ENCODE peak calls at places on chromosomes 1 and 21, in seven cellular contexts. G, M, X, L, P, W and B are unnamed samples.
A peak's percentile ranks its signal among the peaks of the same experiment; 100 is the strongest.

GRCh38 chr1:67735806-67736627 is 51.0 kb downstream of the GADD45A start:
- DNase-seq in G (no peak), M (peak; percentile 81), X (peak; percentile 88), L (peak; percentile 20), P (peak; percentile 24), W (peak; percentile 97), B (peak; percentile 94)

GRCh38 chr21:29133796-29134195 is 3.4 kb downstream of the MAP3K7CL start:
- DNase-seq in G (no peak), M (no peak), X (no peak), L (no peak), P (no peak), W (no peak), B (no peak)

GRCh38 chr1:58901008-58901407 is 117.2 kb upstream of the JUN start:
- DNase-seq in G (no peak), M (no peak), X (peak; percentile 55), L (no peak), P (no peak), W (no peak), B (no peak)

GRCh38 chr1:222243902-222244301 is 304.0 kb downstream of the HHIPL2 start:
- DNase-seq in G (no peak), M (no peak), X (no peak), L (no peak), P (no peak), W (no peak), B (peak; percentile 7)

GRCh38 chr21:25964009-25964408 is 206.6 kb downstream of the APP start:
- DNase-seq in G (no peak), M (peak; percentile 27), X (no peak), L (no peak), P (no peak), W (no peak), B (peak; percentile 79)

GRCh38 chr1:156895408-156895874 is 1.9 kb downstream of the PEAR1 start:
- DNase-seq in G (no peak), M (no peak), X (peak; percentile 70), L (no peak), P (no peak), W (no peak), B (no peak)

GRCh38 chr1:109927908-109928307 is 17.3 kb downstream of the CSF1 start:
- DNase-seq in G (no peak), M (peak; percentile 89), X (peak; percentile 53), L (no peak), P (no peak), W (peak; percentile 97), B (peak; percentile 98)

GRCh38 chr1:116432655-116433282 is 59.7 kb downstream of the ATP1A1 start:
- DNase-seq in G (no peak), M (no peak), X (no peak), L (no peak), P (no peak), W (no peak), B (no peak)

GRCh38 chr1:147785794-147786506 is 25.5 kb upstream of the GJA5 start:
- DNase-seq in G (no peak), M (no peak), X (no peak), L (no peak), P (no peak), W (no peak), B (no peak)

GRCh38 chr1:18951416-18951815 is 5.1 kb downstream of the IFFO2 start:
- DNase-seq in G (no peak), M (no peak), X (no peak), L (no peak), P (no peak), W (no peak), B (no peak)

DNA sequence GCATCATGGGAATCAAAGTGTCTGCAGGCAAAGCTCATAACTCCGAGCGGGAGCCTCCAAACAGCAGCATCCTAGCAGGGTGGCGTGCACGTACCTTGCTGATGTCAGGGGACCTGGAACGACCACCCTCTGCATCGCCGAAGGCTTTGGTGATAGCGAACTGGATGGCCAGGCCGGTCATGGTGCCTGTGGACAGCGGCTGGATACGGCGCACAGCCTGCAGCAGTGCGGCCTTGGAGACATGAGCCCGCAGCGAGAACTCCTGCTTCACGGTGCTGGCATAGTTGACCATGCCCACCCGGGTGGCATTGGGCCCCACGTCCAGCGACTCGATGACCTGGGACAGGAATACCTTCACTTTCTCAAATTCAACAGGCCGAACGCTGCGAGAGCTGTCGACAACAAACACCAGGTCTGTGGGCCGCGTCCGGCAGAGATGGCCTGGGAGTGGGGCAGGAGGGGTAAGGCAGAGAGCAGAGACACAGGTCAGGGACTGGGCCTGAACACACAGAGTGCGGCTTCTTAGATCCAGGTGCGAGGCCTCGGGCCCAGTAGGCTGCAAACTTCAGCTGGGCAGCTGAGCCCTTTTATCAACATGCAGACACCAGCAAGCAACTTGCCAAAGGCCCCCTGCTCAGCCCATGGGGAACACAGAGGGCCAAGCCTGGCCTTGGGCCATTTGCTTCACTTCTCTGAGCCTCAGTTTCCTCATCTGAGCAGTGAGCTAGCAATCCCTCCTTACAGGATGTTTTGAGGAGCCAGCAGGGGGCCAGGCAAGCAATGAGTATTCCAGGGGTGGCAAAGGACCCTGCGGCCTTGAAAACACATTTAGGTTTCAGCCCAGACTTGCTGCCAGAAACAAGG is 1.8 kb downstream of the MATN1 start:
- DNase-seq in G (no peak), M (no peak), X (no peak), L (no peak), P (no peak), W (no peak), B (no peak)
- TF ChIP-seq CTCF in G (no peak), M (no peak), X (no peak), L (no peak), P (no peak), W (no peak), B (no peak)

GRCh38 chr1:229283183-229283611 is 12.3 kb downstream of the RAB4A start:
- DNase-seq in G (no peak), M (no peak), X (no peak), L (no peak), P (no peak), W (no peak), B (no peak)
- H3K4me3 ChIP-seq in G (no peak overlapping the region), M (no peak overlapping the region), X (no peak overlapping the region), L (no peak overlapping the region), P (no peak overlapping the region), W (no peak overlapping the region), B (no peak overlapping the region)

GRCh38 chr1:232622981-232623380 is 7.0 kb downstream of the SIPA1L2 start:
- DNase-seq in G (no peak), M (no peak), X (no peak), L (no peak), P (no peak), W (no peak), B (no peak)
- TF ChIP-seq CTCF in G (no peak), M (no peak), X (no peak), L (no peak), P (no peak), W (no peak), B (no peak)

GRCh38 chr1:31703431-31704260 is at the start of gene COL16A1:
- DNase-seq in G (no peak), M (peak; percentile 77), X (peak; percentile 87), L (no peak), P (no peak), W (peak; percentile 68), B (peak; percentile 67)
- H3K4me3 ChIP-seq in G (no peak within 1 kb of the TSS), M (peak within 1 kb of the TSS; percentile 54), X (peak within 1 kb of the TSS; percentile 99), L (peak within 1 kb of the TSS; percentile 18), P (no peak within 1 kb of the TSS), W (peak within 1 kb of the TSS; percentile 55), B (peak within 1 kb of the TSS; percentile 82)

GRCh38 chr1:231957361-231957760 is 330.8 kb downstream of the DISC1 start:
- DNase-seq in G (no peak), M (no peak), X (no peak), L (no peak), P (no peak), W (no peak), B (no peak)

GRCh38 chr1:231951399-231951798 is 324.8 kb downstream of the DISC1 start:
- DNase-seq in G (no peak), M (no peak), X (peak; percentile 81), L (no peak), P (no peak), W (no peak), B (peak; percentile 65)

GRCh38 chr1:231958448-231958847 is 331.9 kb downstream of the DISC1 start:
- DNase-seq in G (no peak), M (no peak), X (peak; percentile 86), L (no peak), P (no peak), W (no peak), B (no peak)

GRCh38 chr1:231950732-231951131 is 324.1 kb downstream of the DISC1 start:
- DNase-seq in G (no peak), M (no peak), X (no peak), L (no peak), P (no peak), W (no peak), B (no peak)

GRCh38 chr1:231954751-231955150 is 328.2 kb downstream of the DISC1 start:
- DNase-seq in G (no peak), M (no peak), X (no peak), L (no peak), P (no peak), W (no peak), B (no peak)
- TF ChIP-seq CTCF in G (no peak), M (no peak), X (no peak), L (no peak), P (no peak), W (no peak), B (no peak)

DNA sequence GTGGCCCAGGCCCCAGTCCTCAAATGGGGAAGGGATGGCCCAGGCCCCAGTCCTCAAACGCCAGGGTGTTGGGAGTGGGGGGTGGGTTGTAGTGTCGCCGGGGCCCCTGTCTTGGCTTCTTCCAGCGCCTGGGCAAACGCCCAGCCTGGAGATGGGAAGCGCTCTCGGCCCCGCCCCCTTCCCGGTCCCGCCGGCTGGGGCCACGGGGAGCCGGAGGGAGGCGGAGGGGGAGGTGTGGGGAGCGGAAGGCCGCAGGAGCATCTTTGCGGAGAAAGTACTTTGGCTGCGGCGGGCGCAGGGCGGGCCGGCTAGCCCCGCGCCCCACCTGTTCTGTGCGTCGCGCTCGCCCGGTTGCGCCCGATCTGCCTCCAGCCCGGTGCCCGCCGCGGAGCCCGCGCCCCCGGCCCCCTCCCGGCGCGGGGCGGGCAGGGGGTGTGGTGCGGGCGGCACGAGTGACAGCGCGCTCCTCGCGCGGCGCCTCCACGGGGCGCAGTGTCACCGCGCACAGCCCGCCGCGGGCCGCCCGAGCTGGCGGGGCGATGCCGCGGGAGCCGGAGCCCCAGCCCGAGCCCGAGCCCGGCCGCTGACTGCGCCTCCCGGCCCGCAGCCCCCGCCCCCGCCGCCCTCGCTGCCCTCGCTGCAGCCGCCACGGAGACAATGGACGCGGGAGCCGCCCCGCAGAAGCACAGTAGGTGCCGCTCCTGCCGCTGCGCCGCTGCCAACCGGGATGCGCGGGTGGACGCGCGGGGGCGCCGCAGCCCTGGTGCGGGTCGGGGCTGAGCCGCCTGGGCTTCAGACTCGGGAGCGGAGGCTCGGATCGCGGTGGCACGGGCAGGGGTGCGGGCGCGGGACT is 31.1 kb upstream of the PEX10 start:
- DNase-seq in G (peak; percentile 32), M (no peak), X (peak; percentile 71), L (no peak), P (no peak), W (no peak), B (no peak)
- H3K4me3 ChIP-seq in G (no peak overlapping the region), M (no peak overlapping the region), X (no peak overlapping the region), L (no peak overlapping the region), P (no peak overlapping the region), W (no peak overlapping the region), B (no peak overlapping the region)